ENCODE peak calls at places on chromosomes 16 and 17, in seven cellular contexts. N, J, V, O, F, X and P are unnamed samples. For H3K9me3, the result is how much of the 10 kb centered on the place peaks cover.

GRCh38 chr16:81123092-81123852 is 27.1 kb upstream of the GCSH start:
- DNase-seq in N (no peak), J (no peak), V (no peak), O (no peak), F (no peak), X (no peak), P (no peak)

GRCh38 chr16:23996258-23996955 is 160.6 kb downstream of the PRKCB start:
- DNase-seq in N (peak), J (no peak), V (no peak), O (no peak), F (no peak), X (peak), P (no peak)

GRCh38 chr17:33686171-33686570 is 393.1 kb upstream of the ASIC2 start:
- DNase-seq in N (no peak), J (no peak), V (no peak), O (no peak), F (no peak), X (no peak), P (no peak)

GRCh38 chr16:70709961-70710360 is 24.1 kb upstream of the MTSS2 start:
- DNase-seq in N (no peak), J (no peak), V (no peak), O (no peak), F (no peak), X (no peak), P (no peak)

GRCh38 chr17:37650419-37651003 is 7.3 kb upstream of the DDX52 start:
- DNase-seq in N (no peak), J (no peak), V (no peak), O (peak), F (peak), X (no peak), P (no peak)

GRCh38 chr17:4542003-4542725 is 13.0 kb downstream of the MYBBP1A start:
- DNase-seq in N (no peak), J (peak), V (no peak), O (no peak), F (no peak), X (no peak), P (no peak)

GRCh38 chr16:27514806-27515205 is 34.9 kb downstream of the GTF3C1 start:
- DNase-seq in N (no peak), J (peak), V (no peak), O (no peak), F (no peak), X (no peak), P (no peak)

GRCh38 chr17:21275579-21276339 is 8.8 kb upstream of the MAP2K3 start:
- DNase-seq in N (peak), J (peak), V (peak), O (peak), F (peak), X (peak), P (peak)

GRCh38 chr17:66450008-66450856 is 147.8 kb downstream of the PRKCA start:
- DNase-seq in N (no peak), J (no peak), V (no peak), O (no peak), F (no peak), X (no peak), P (no peak)

GRCh38 chr17:43025290-43025657 is 243 bp downstream of the RND2 start:
- DNase-seq in N (no peak), J (no peak), V (no peak), O (no peak), F (no peak), X (no peak), P (no peak)

GRCh38 chr17:78127240-78127887 is 1.2 kb downstream of the TMC6 start:
- DNase-seq in N (peak), J (peak), V (no peak), O (no peak), F (peak), X (no peak), P (peak)

GRCh38 chr17:43367588-43368242 is 31.1 kb upstream of the ARL4D start:
- DNase-seq in N (no peak), J (no peak), V (no peak), O (peak), F (no peak), X (no peak), P (no peak)

GRCh38 chr17:18159551-18160120 is 24.0 kb upstream of the ALKBH5 start:
- DNase-seq in N (no peak), J (no peak), V (no peak), O (peak), F (no peak), X (no peak), P (no peak)

GRCh38 chr17:7837375-7838290 is 3.6 kb downstream of the KDM6B start:
- DNase-seq in N (no peak), J (no peak), V (no peak), O (no peak), F (no peak), X (no peak), P (no peak)

GRCh38 chr17:61203765-61204164 is 195.9 kb upstream of the TBX2 start:
- DNase-seq in N (no peak), J (peak), V (no peak), O (no peak), F (no peak), X (no peak), P (no peak)

GRCh38 chr17:75753514-75754377 is 11.2 kb downstream of the GALK1 start:
- DNase-seq in N (peak), J (peak), V (peak), O (peak), F (peak), X (peak), P (peak)

GRCh38 chr17:44444735-44445105 is 55.3 kb upstream of the ITGA2B start:
- DNase-seq in N (no peak), J (no peak), V (no peak), O (peak), F (no peak), X (no peak), P (no peak)

GRCh38 chr16:1494129-1494640 is 1.0 kb downstream of the TELO2 start:
- DNase-seq in N (peak), J (peak), V (peak), O (peak), F (peak), X (no peak), P (no peak)

GRCh38 chr17:6534846-6535514 is 21.4 kb downstream of the PITPNM3 start:
- DNase-seq in N (no peak), J (no peak), V (no peak), O (no peak), F (no peak), X (no peak), P (no peak)

GRCh38 chr17:27069842-27070508 is 223.9 kb upstream of the WSB1 start:
- DNase-seq in N (no peak), J (no peak), V (no peak), O (no peak), F (no peak), X (no peak), P (no peak)

GRCh38 chr16:50259334-50260205 is 6.8 kb upstream of the ADCY7 start:
- DNase-seq in N (peak), J (peak), V (peak), O (peak), F (peak), X (peak), P (no peak)

GRCh38 chr16:71542377-71542776 is 16.2 kb downstream of the CHST4 start:
- DNase-seq in N (peak), J (peak), V (no peak), O (no peak), F (peak), X (no peak), P (peak)

GRCh38 chr16:29987371-29988085 is 7.9 kb downstream of the HIRIP3 start:
- DNase-seq in N (no peak), J (peak), V (no peak), O (no peak), F (no peak), X (no peak), P (no peak)

GRCh38 chr16:6861136-6861535 is 471.5 kb upstream of the RBFOX1 start:
- DNase-seq in N (no peak), J (no peak), V (no peak), O (no peak), F (no peak), X (no peak), P (no peak)

GRCh38 chr16:58378401-58378800 is 13.9 kb upstream of the GINS3 start:
- DNase-seq in N (no peak), J (no peak), V (no peak), O (peak), F (no peak), X (no peak), P (no peak)

GRCh38 chr16:11079657-11080187 is 135.4 kb downstream of the CLEC16A start:
- DNase-seq in N (no peak), J (no peak), V (peak), O (peak), F (no peak), X (no peak), P (no peak)

DNA sequence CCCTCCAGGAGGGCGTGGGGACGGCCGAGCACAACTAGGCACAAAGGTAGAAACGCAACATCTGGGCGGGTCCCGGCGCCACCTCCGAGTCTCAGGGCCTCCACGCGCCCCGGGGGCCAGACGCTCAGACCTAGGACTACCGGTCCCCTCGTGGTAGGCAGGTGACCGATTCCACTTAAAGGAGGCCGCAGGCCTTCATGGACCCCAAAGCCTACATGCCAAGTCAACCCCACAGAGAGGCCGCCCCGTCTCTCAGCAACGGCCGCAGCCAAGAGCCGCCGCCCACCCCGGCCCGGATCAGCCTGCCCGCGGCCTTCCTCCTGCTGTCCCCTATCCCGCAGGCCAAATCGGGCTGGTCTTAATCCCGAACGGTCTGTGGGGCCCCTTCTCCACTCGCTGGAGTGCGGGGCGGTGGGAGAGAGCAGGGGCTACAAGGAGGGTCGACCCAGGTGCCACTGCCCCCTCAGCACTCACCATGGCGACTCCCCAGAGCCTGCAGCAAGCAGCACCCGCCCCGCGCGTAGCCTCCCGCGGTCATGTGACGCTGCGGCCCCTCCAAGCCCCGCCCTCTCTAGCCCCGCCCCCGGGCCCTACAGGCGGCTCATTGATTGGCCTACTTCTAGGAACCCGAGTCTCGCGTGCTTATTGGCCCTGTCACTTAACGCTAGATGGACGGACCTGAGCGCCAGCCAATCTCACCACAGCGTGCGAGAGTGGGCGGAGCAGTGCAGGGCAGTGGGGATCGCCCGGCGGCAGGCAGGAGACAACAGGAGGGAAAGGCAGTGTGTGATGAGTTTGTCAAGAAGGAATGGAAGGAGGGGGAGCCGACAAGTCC is at the start of gene VPS35:
- DNase-seq in N (peak), J (peak), V (peak), O (peak), F (peak), X (peak), P (peak)
- TF ChIP-seq CTCF in N (no peak), J (peak), V (no peak), O (no peak), F (no peak), X (no peak), P (no peak)

DNA sequence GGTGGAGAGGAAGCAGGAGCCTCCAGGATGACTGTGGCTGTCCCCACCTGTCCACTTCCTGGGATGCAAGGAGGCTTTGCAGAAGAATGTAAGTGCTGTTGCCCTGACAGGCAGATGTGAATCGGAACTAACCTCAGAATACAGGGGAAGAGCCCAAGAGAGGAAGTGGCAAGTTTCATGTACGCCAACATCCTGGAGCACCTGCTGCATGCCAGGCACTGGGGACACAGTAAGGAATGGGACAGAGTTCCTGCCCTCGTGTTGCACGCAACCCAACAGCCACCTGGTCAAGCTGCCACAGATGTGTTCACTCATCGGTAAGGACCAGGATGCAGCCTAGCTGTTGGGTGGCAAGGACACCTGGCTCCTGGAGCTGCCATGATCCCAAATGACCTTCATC is 98.6 kb upstream of the RPL38 start:
- DNase-seq in N (no peak), J (no peak), V (no peak), O (no peak), F (no peak), X (no peak), P (no peak)
- H3K9me3 ChIP-seq in N (under half), J (under half), V (under half), O (under half), F (under half), X (under half), P (under half)

GRCh38 chr17:67628580-67629013 is 89.1 kb upstream of the NOL11 start:
- DNase-seq in N (peak), J (peak), V (no peak), O (no peak), F (no peak), X (no peak), P (no peak)
- TF ChIP-seq CTCF in N (no peak), J (no peak), V (no peak), O (peak), F (peak), X (no peak), P (no peak)

GRCh38 chr17:22470411-22471175 is 778.3 kb downstream of the KCNJ18 start:
- DNase-seq in N (no peak), J (no peak), V (no peak), O (no peak), F (no peak), X (no peak), P (no peak)

GRCh38 chr17:22469941-22470340 is 777.6 kb downstream of the KCNJ18 start:
- DNase-seq in N (no peak), J (no peak), V (no peak), O (no peak), F (no peak), X (no peak), P (no peak)

GRCh38 chr17:22464041-22464440 is 771.7 kb downstream of the KCNJ18 start:
- DNase-seq in N (no peak), J (no peak), V (no peak), O (no peak), F (no peak), X (no peak), P (no peak)

GRCh38 chr17:22467720-22468119 is 775.4 kb downstream of the KCNJ18 start:
- DNase-seq in N (no peak), J (no peak), V (no peak), O (no peak), F (no peak), X (no peak), P (no peak)

DNA sequence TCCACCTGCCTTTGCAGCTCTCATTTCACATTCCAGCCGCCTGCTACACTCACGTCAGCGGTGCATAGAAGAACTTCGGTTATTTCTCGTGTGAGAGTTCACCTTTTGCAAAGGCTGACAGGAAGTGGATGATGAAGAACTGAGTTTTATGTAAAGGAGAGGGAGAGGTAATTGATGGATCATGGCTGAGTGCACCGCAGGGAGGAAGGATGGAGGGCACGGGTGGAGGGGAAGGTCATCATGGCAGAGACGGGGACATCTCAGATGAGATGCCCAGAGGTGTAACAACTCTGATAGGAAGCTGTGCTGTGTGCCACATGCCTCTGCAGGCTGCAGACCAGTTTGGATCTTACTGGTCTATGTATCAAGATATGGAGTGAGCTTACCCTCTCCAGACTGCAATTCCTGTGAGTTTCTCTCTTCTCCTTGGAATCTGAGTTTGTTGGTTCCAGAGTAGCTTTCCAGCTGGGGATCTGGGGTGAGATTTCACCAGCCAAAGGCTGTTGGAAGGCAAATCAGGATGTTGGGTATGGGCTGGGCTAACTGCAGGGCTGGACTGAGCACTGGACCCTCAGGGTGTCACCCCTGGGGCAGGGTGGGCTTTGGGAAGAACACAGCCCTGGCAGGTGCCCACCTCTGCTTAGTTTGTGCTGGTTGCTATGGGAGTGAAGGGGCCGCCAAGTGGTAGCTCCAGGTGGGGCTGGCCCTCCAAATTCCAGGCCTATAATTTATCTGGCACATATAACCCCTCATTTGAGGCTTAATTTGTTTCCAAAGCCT is 777.0 kb downstream of the KCNJ18 start:
- DNase-seq in N (no peak), J (no peak), V (no peak), O (no peak), F (no peak), X (no peak), P (no peak)
- H3K9me3 ChIP-seq in N (under half), J (under half), V (under half), O (under half), F (under half), X (under half), P (under half)

GRCh38 chr16:15886078-15886477 is 2.3 kb downstream of the CEP20 start:
- DNase-seq in N (no peak), J (no peak), V (no peak), O (no peak), F (no peak), X (no peak), P (no peak)

GRCh38 chr16:15887283-15887682 is 1.1 kb downstream of the CEP20 start:
- DNase-seq in N (no peak), J (no peak), V (no peak), O (no peak), F (no peak), X (no peak), P (no peak)

GRCh38 chr16:15891508-15891907 is 3.1 kb upstream of the CEP20 start:
- DNase-seq in N (no peak), J (no peak), V (no peak), O (no peak), F (no peak), X (no peak), P (no peak)

GRCh38 chr16:15885560-15886001 is 2.8 kb downstream of the CEP20 start:
- DNase-seq in N (no peak), J (no peak), V (no peak), O (no peak), F (no peak), X (no peak), P (no peak)

DNA sequence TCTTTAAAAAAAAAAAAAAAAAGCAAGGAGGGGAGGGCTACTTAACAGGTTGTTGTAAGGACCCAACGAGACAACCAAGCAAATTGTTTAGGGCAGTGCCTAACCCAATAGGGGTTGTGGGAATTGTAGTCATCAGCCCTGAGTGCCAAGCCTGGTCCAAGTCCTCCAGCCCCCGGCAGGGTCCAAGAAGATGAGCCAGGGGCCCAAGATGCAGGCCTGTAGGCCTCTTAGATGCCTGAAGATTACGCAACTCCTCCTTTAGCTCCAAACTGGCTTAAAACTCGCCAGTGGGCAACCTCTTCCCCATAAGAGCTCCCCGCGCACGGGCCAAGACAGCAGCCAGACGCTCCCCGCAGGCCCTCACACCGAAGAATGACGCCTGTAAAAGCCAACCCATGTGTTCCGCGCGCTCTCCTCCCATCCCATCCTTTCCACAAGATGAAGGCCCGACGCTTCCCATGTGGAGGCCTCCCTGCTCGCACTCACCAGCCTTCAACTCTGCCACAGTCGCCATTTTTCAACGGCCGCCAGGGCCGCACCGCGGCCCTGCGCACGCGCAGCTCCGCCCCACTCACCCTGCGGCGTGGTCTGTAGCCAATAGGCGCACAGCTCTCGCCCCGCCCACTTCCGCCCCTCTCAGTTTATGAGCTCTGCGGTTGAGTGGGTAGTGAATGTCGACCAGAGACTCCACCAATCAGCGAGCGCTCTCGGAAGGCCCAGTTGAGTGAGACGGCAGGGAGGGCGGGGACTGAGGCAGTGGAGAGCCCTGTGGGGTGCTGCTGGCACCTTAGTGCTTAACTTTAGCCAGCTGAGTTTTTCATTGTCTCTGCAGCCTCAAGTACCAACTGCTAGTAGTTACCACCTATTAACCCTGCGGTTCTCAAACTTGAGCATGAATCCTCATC is at the start of gene CEP20:
- DNase-seq in N (peak), J (peak), V (peak), O (peak), F (peak), X (peak), P (peak)
- TF ChIP-seq CTCF in N (no peak), J (peak), V (peak), O (no peak), F (no peak), X (peak), P (no peak)

DNA sequence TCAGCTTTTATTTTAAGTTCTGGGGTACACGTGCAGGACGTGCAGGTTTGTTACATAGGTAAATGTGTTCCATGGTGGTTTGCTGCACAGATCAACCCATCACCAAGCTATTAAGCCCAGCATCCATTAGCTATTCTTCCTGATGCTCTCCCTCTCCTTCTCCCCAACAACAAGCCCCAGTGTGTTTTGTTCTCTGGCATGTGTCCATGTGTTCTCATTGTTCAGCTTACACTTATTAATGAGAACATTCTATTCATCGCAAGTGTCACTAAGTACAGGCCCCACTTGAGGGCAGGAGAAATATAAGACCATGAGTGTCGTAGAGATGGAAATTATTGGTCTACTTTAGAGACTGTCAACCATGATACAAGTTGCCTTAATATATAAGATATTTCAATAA is 615.1 kb downstream of the CDH8 start:
- DNase-seq in N (no peak), J (no peak), V (no peak), O (no peak), F (no peak), X (no peak), P (no peak)
- H3K9me3 ChIP-seq in N (under half), J (under half), V (under half), O (under half), F (under half), X (under half), P (under half)